ENCODE peak calls at places on chromosome 1, in six cellular contexts. I, B, Q, Y, L and D are unnamed samples.

GRCh38 chr1:10794724-10795304 is 1.6 kb downstream of the CASZ1 start:
- DNase-seq in I (no peak), B (no peak), Q (peak), Y (no peak), L (peak), D (no peak)

GRCh38 chr1:218847966-218848365 is 325.7 kb upstream of the LYPLAL1 start:
- DNase-seq in I (no peak), B (no peak), Q (no peak), Y (no peak), L (no peak), D (no peak)

GRCh38 chr1:230797376-230798186 is 50.4 kb downstream of the CAPN9 start:
- DNase-seq in I (no peak), B (peak), Q (peak), Y (peak), L (peak), D (peak)

GRCh38 chr1:64000021-64000420 is 203.4 kb upstream of the UBE2U start:
- DNase-seq in I (no peak), B (no peak), Q (no peak), Y (peak), L (peak), D (no peak)

GRCh38 chr1:168801032-168801745 is 72.2 kb upstream of the DPT start:
- DNase-seq in I (no peak), B (no peak), Q (no peak), Y (peak), L (peak), D (no peak)

GRCh38 chr1:247908761-247909160 is 11.3 kb upstream of the OR2T8 start:
- DNase-seq in I (no peak), B (no peak), Q (no peak), Y (peak), L (no peak), D (no peak)

GRCh38 chr1:14733053-14733778 is 134.7 kb downstream of the KAZN start:
- DNase-seq in I (no peak), B (no peak), Q (peak), Y (peak), L (peak), D (no peak)

GRCh38 chr1:89952021-89952995 is 42.6 kb upstream of the ZNF326 start:
- DNase-seq in I (no peak), B (no peak), Q (no peak), Y (peak), L (no peak), D (no peak)

GRCh38 chr1:181551249-181551648 is 67.9 kb downstream of the CACNA1E start:
- DNase-seq in I (no peak), B (no peak), Q (peak), Y (no peak), L (no peak), D (no peak)

GRCh38 chr1:228083871-228084278 is 1.4 kb downstream of the ARF1 start:
- DNase-seq in I (no peak), B (no peak), Q (no peak), Y (no peak), L (no peak), D (no peak)

GRCh38 chr1:228860911-228861829 is 125.9 kb downstream of the RHOU start:
- DNase-seq in I (peak), B (no peak), Q (no peak), Y (peak), L (peak), D (no peak)

GRCh38 chr1:110070282-110070967 is at the start of gene ALX3:
- DNase-seq in I (no peak), B (no peak), Q (peak), Y (no peak), L (no peak), D (no peak)

GRCh38 chr1:208433086-208433485 is 188.9 kb upstream of the PLXNA2 start:
- DNase-seq in I (no peak), B (no peak), Q (no peak), Y (peak), L (no peak), D (no peak)